ENCODE peak calls at places on chromosomes 12 and 14, in four cellular contexts. One of them, this sample, is unnamed.

GRCh38 chr12:99035776-99036175 is 390.7 kb downstream of the APAF1 start:
- DNase-seq in IMR-90: no peak
- DNase-seq in H9: no peak
- DNase-seq in neuronal stem cell: no peak
- DNase-seq in this sample: no peak

GRCh38 chr14:23573384-23573783 is 5.2 kb downstream of the JPH4 start:
- DNase-seq in neuronal stem cell: no peak
- DNase-seq in H9: no peak
- DNase-seq in IMR-90: no peak
- DNase-seq in this sample: no peak

GRCh38 chr14:62251237-62251636 is 489.0 kb downstream of the SNAPC1 start:
- DNase-seq in H9: no peak
- DNase-seq in IMR-90: no peak
- DNase-seq in neuronal stem cell: no peak
- DNase-seq in this sample: no peak

GRCh38 chr12:76311796-76312195 is 36.4 kb downstream of the BBS10 start:
- DNase-seq in IMR-90: peak; percentile 51
- DNase-seq in H9: no peak
- DNase-seq in neuronal stem cell: no peak
- DNase-seq in this sample: no peak

GRCh38 chr14:51302319-51303030 is 62.4 kb downstream of the TMX1 start:
- DNase-seq in H9: no peak
- DNase-seq in neuronal stem cell: no peak
- DNase-seq in IMR-90: no peak
- DNase-seq in this sample: no peak

GRCh38 chr12:87323369-87323768 is 705.8 kb downstream of the C12orf50 start:
- DNase-seq in neuronal stem cell: no peak
- DNase-seq in H9: no peak
- DNase-seq in IMR-90: peak; percentile 94
- DNase-seq in this sample: no peak

GRCh38 chr14:105123266-105123665 is 45.3 kb downstream of the JAG2 start:
- DNase-seq in IMR-90: no peak
- DNase-seq in H9: no peak
- DNase-seq in neuronal stem cell: no peak
- DNase-seq in this sample: no peak

GRCh38 chr12:94770777-94771176 is 120.4 kb upstream of the TMCC3 start:
- DNase-seq in neuronal stem cell: no peak
- DNase-seq in H9: no peak
- DNase-seq in IMR-90: no peak
- DNase-seq in this sample: no peak

GRCh38 chr12:102439391-102440108 is 40.8 kb downstream of the IGF1 start:
- DNase-seq in neuronal stem cell: no peak
- DNase-seq in H9: no peak
- DNase-seq in IMR-90: peak; percentile 48
- DNase-seq in this sample: no peak

GRCh38 chr14:73237219-73237785 is at the start of gene PAPLN:
- DNase-seq in IMR-90: no peak
- DNase-seq in neuronal stem cell: no peak
- DNase-seq in H9: no peak
- DNase-seq in this sample: no peak
- H4K8ac ChIP-seq in IMR-90: no peak within 1 kb of the TSS
- H4K8ac ChIP-seq in neuronal stem cell: no peak within 1 kb of the TSS
- H4K8ac ChIP-seq in H9: no peak within 1 kb of the TSS
- H4K8ac ChIP-seq in this sample: peak within 1 kb of the TSS; percentile 53

DNA sequence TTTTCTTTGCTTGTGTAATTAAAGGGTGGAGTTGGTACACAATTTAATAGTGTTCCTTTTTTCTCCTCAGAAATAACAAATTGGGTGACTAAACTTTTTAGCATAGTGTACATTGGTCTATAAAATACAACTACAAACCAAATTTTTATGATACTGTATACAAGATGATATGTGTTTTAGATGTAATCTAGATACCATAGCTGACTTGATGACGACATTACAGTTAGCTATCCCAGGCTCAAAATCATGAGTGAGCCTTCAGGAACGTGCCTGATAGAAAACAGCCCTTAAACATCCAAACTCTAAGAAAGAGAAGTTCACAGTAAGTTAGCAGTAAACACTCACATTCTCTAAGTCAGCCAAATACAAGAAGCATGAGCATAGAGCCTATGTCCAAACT is 99.0 kb upstream of the SSTR1 start:
- DNase-seq in H9: no peak
- DNase-seq in neuronal stem cell: no peak
- DNase-seq in IMR-90: peak; percentile 96
- DNase-seq in this sample: no peak
- H3K9me3 ChIP-seq in H9: no peaks in the 10 kb centered on the region
- H3K9me3 ChIP-seq in neuronal stem cell: no peaks in the 10 kb centered on the region
- H3K9me3 ChIP-seq in IMR-90: peaks cover 2% of the 10 kb centered on the region
- H3K9me3 ChIP-seq in this sample: no peaks in the 10 kb centered on the region

DNA sequence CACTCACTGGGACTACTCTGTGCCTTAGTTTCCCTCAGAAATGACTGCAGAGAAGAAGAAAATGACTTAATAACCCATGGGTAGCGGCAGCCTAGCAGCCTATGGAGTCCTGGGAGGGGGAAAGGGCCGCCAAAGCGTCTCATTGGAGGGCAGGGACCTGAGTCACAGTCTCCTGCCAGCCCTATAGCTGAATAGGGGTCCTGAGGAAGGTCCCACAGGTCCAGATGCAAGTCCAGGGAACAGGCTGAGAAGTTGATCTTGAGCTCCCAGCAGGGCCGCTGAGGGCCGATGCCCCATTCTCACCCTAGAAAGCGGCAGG is 1.4 kb downstream of the HDAC7 start:
- DNase-seq in neuronal stem cell: no peak
- DNase-seq in H9: peak; percentile 63
- DNase-seq in IMR-90: peak; percentile 43
- DNase-seq in this sample: no peak
- H4K8ac ChIP-seq in neuronal stem cell: no peak overlapping the region
- H4K8ac ChIP-seq in H9: no peak overlapping the region
- H4K8ac ChIP-seq in IMR-90: peak overlapping the region; percentile 22
- H4K8ac ChIP-seq in this sample: peak overlapping the region; percentile 42

GRCh38 chr12:125312471-125312870 is 247.2 kb downstream of the AACS start:
- DNase-seq in H9: no peak
- DNase-seq in IMR-90: no peak
- DNase-seq in neuronal stem cell: no peak
- DNase-seq in this sample: no peak

GRCh38 chr12:125310461-125310860 is 245.2 kb downstream of the AACS start:
- DNase-seq in IMR-90: no peak
- DNase-seq in neuronal stem cell: no peak
- DNase-seq in H9: no peak
- DNase-seq in this sample: no peak

GRCh38 chr12:125311050-125311449 is 245.8 kb downstream of the AACS start:
- DNase-seq in H9: no peak
- DNase-seq in IMR-90: no peak
- DNase-seq in neuronal stem cell: no peak
- DNase-seq in this sample: no peak

GRCh38 chr12:125315771-125316170 is 250.5 kb downstream of the AACS start:
- DNase-seq in H9: no peak
- DNase-seq in IMR-90: no peak
- DNase-seq in neuronal stem cell: no peak
- DNase-seq in this sample: no peak

GRCh38 chr12:125314051-125314882 is 249.0 kb downstream of the AACS start:
- DNase-seq in neuronal stem cell: peak; percentile 33
- DNase-seq in IMR-90: no peak
- DNase-seq in H9: peak; percentile 50
- DNase-seq in this sample: no peak
- H3K9me3 ChIP-seq in neuronal stem cell: peaks cover 2% of the 10 kb centered on the region
- H3K9me3 ChIP-seq in IMR-90: peaks cover 41% of the 10 kb centered on the region
- H3K9me3 ChIP-seq in H9: no peaks in the 10 kb centered on the region
- H3K9me3 ChIP-seq in this sample: no peaks in the 10 kb centered on the region

GRCh38 chr12:96204381-96204780 is 10.2 kb downstream of the ELK3 start:
- DNase-seq in IMR-90: no peak
- DNase-seq in neuronal stem cell: no peak
- DNase-seq in H9: no peak
- DNase-seq in this sample: no peak
- H4K8ac ChIP-seq in IMR-90: no peak overlapping the region
- H4K8ac ChIP-seq in neuronal stem cell: no peak overlapping the region
- H4K8ac ChIP-seq in H9: no peak overlapping the region
- H4K8ac ChIP-seq in this sample: no peak overlapping the region

GRCh38 chr12:133174901-133175300 is 6.4 kb upstream of the ZNF268 start:
- DNase-seq in H9: no peak
- DNase-seq in neuronal stem cell: no peak
- DNase-seq in IMR-90: no peak
- DNase-seq in this sample: no peak
- H3K9me3 ChIP-seq in H9: peaks cover 47% of the 10 kb centered on the region
- H3K9me3 ChIP-seq in neuronal stem cell: peaks cover 17% of the 10 kb centered on the region
- H3K9me3 ChIP-seq in IMR-90: peaks cover 24% of the 10 kb centered on the region
- H3K9me3 ChIP-seq in this sample: peaks cover 49% of the 10 kb centered on the region